ENCODE peak calls at places on chromosomes 11 and 22, in nine cellular contexts. E is NCI-H1105 treated with DMSO at 0.1 percent for 48 hours; D is mucosa of gallbladder; K is midbrain; P is heart right ventricle; V is NCI-H1048; H is NCI-H446 treated with DMSO at 0.1 percent for 48 hours; C is activated naive CD8-positive, alpha-beta T cell treated with anti-CD3 and anti-CD28 coated beads for 36 hours; L is HCEC 1CT. F is an unnamed sample.

GRCh38 chr22:25025586-25025985 is 73.1 kb downstream of the KIAA1671 start:
- DNase-seq in L (no peak), D (no peak), C (no peak), H (no peak), K (no peak), V (no peak), P (no peak), E (no peak), F (no peak)

GRCh38 chr11:130313383-130314183 is 1.1 kb downstream of the ZBTB44 start:
- DNase-seq in P (no peak), C (no peak), H (no peak), K (no peak), D (no peak), E (peak), L (no peak), V (no peak), F (no peak)

GRCh38 chr11:112705148-112705547 is 256.1 kb upstream of the NCAM1 start:
- DNase-seq in H (no peak), V (no peak), L (no peak), E (no peak), K (no peak), P (no peak), C (no peak), D (no peak), F (no peak)

GRCh38 chr22:35394011-35394312 is 6.0 kb upstream of the MCM5 start:
- DNase-seq in L (no peak), K (no peak), E (no peak), C (no peak), D (no peak), V (no peak), H (no peak), P (no peak), F (no peak)

GRCh38 chr11:67393990-67394389 is 2.2 kb downstream of the RAD9A start:
- DNase-seq in H (no peak), E (no peak), P (no peak), V (no peak), D (no peak), K (no peak), L (no peak), C (no peak), F (no peak)

GRCh38 chr11:20373568-20374209 is 10.2 kb downstream of the HTATIP2 start:
- DNase-seq in E (no peak), P (no peak), C (no peak), L (no peak), H (no peak), V (no peak), K (no peak), D (no peak), F (no peak)

GRCh38 chr22:47612136-47612910 is 849.9 kb downstream of the TBC1D22A start:
- DNase-seq in D (no peak), C (no peak), H (no peak), K (no peak), L (no peak), E (no peak), V (no peak), P (no peak), F (no peak)

GRCh38 chr11:62539238-62539925 is 7.2 kb downstream of the AHNAK start:
- DNase-seq in K (no peak), D (peak), H (peak), C (peak), P (peak), V (no peak), L (peak), E (peak), F (no peak)

GRCh38 chr11:75631086-75631694 is 37.6 kb downstream of the MAP6 start:
- DNase-seq in H (no peak), V (no peak), D (no peak), K (no peak), L (no peak), C (no peak), E (no peak), P (no peak), F (no peak)

GRCh38 chr11:44978961-44979331 is 28.3 kb upstream of the TP53I11 start:
- DNase-seq in K (no peak), H (no peak), L (no peak), P (no peak), E (peak), D (peak), C (no peak), V (no peak), F (peak)

GRCh38 chr22:35329114-35329847 is 29.6 kb downstream of the TOM1 start:
- DNase-seq in H (no peak), P (no peak), D (no peak), V (no peak), L (no peak), C (no peak), E (no peak), K (no peak), F (no peak)

GRCh38 chr11:32333335-32333991 is 101.9 kb downstream of the WT1 start:
- DNase-seq in P (peak), D (peak), E (no peak), L (no peak), H (no peak), K (peak), V (no peak), C (peak), F (no peak)

GRCh38 chr22:43292633-43293025 is 50.5 kb downstream of the SCUBE1 start:
- DNase-seq in P (no peak), K (no peak), V (no peak), D (no peak), C (no peak), E (no peak), H (no peak), L (no peak), F (no peak)

GRCh38 chr22:42344391-42344861 is 74.0 kb upstream of the TCF20 start:
- DNase-seq in V (no peak), K (peak), D (peak), L (no peak), E (no peak), H (peak), C (no peak), P (no peak), F (no peak)

GRCh38 chr22:24969588-24970301 is 17.2 kb downstream of the KIAA1671 start:
- DNase-seq in L (no peak), D (peak), P (peak), V (no peak), C (no peak), E (no peak), H (no peak), K (no peak), F (no peak)

GRCh38 chr11:58928082-58928574 is 11.2 kb upstream of the GLYATL1 start:
- DNase-seq in V (no peak), P (no peak), E (no peak), D (no peak), C (no peak), K (no peak), H (no peak), L (no peak), F (no peak)

GRCh38 chr11:59668188-59668949 is 468 bp downstream of the PATL1 start:
- DNase-seq in H (no peak), V (peak), E (peak), L (peak), C (peak), P (peak), D (peak), K (peak), F (no peak)

GRCh38 chr22:47372596-47373385 is 610.3 kb downstream of the TBC1D22A start:
- DNase-seq in P (no peak), C (no peak), L (no peak), V (no peak), E (no peak), K (no peak), D (no peak), H (no peak), F (no peak)

GRCh38 chr22:37244922-37245722 is 1.1 kb upstream of the RAC2 start:
- DNase-seq in K (no peak), D (no peak), E (no peak), H (no peak), L (no peak), P (no peak), V (no peak), C (peak), F (no peak)

GRCh38 chr22:29245626-29246385 is 22.0 kb downstream of the RHBDD3 start:
- DNase-seq in V (no peak), K (peak), D (peak), P (peak), E (peak), C (peak), L (peak), H (no peak), F (peak)

GRCh38 chr11:113419426-113420003 is 31.9 kb downstream of the ANKK1 start:
- DNase-seq in H (no peak), P (no peak), V (no peak), E (peak), C (no peak), L (no peak), K (no peak), D (no peak), F (peak)

GRCh38 chr22:48799227-48799970 is 1028.3 kb downstream of the BRD1 start:
- DNase-seq in E (no peak), K (no peak), P (no peak), D (no peak), H (no peak), C (no peak), V (no peak), L (no peak), F (no peak)

GRCh38 chr22:21837184-21837979 is 30.1 kb downstream of the MAPK1 start:
- DNase-seq in P (peak), H (peak), D (no peak), L (peak), K (no peak), V (no peak), E (no peak), C (no peak), F (no peak)

GRCh38 chr11:27291302-27291889 is 71.6 kb downstream of the CCDC34 start:
- DNase-seq in D (peak), K (no peak), V (no peak), L (no peak), C (peak), E (no peak), H (no peak), P (no peak), F (no peak)

GRCh38 chr22:42946551-42947198 is 68.3 kb downstream of the PACSIN2 start:
- DNase-seq in C (no peak), H (no peak), L (no peak), E (no peak), V (no peak), K (no peak), D (no peak), P (no peak), F (no peak)

GRCh38 chr11:75576445-75577049 is 14.5 kb downstream of the SERPINH1 start:
- DNase-seq in P (no peak), V (no peak), C (peak), H (no peak), D (peak), E (no peak), K (peak), L (no peak), F (no peak)

GRCh38 chr22:48340727-48341709 is 1486.7 kb downstream of the BRD1 start:
- DNase-seq in P (no peak), V (no peak), K (no peak), H (no peak), D (no peak), C (no peak), L (no peak), E (no peak), F (no peak)

GRCh38 chr11:69698362-69698761 is 5.5 kb downstream of the FGF19 start:
- DNase-seq in L (no peak), V (no peak), H (no peak), E (no peak), D (no peak), P (no peak), K (no peak), C (no peak), F (no peak)

GRCh38 chr11:10792385-10793068 is 16.2 kb downstream of the EIF4G2 start:
- DNase-seq in V (peak), D (peak), H (peak), L (peak), K (peak), P (peak), E (peak), C (peak), F (no peak)

GRCh38 chr11:77821349-77821851 is 456 bp downstream of the AAMDC start:
- DNase-seq in K (peak), H (no peak), L (peak), D (peak), E (no peak), P (no peak), C (no peak), V (no peak), F (no peak)

GRCh38 chr11:60161107-60161506 is 21.8 kb downstream of the MS4A6A start:
- DNase-seq in E (no peak), D (no peak), H (no peak), K (no peak), V (no peak), L (no peak), P (no peak), C (no peak), F (no peak)

GRCh38 chr11:44424841-44425240 is 114.9 kb upstream of the ALX4 start:
- DNase-seq in P (no peak), K (no peak), V (no peak), H (no peak), D (no peak), E (no peak), C (no peak), L (no peak), F (no peak)

GRCh38 chr11:10454902-10455631 is at the start of gene AMPD3:
- DNase-seq in E (peak), V (no peak), H (no peak), L (peak), P (no peak), K (peak), C (peak), D (no peak), F (no peak)

F was measured in NCI-H1436 treated with DMSO at 0.1 percent for 48 hours.